ENCODE peak calls at places on chromosomes 7 and 10, in ten cellular contexts. U, D, E, P, V, G, F, S, M and K are unnamed samples.
A peak's percentile ranks its signal among the peaks of the same experiment; 100 is the strongest.

GRCh38 chr10:24518411-24518810 is 205.3 kb downstream of the ARHGAP21 start:
- DNase-seq in U (no peak), D (no peak), E (no peak), P (no peak), V (no peak), G (no peak), F (no peak), S (no peak), M (no peak), K (no peak)

GRCh38 chr10:100357073-100357858 is 10.2 kb downstream of the SCD start:
- DNase-seq in U (no peak), D (peak; percentile 86), E (no peak), P (no peak), V (no peak), G (no peak), F (no peak), S (no peak), M (no peak), K (no peak)

GRCh38 chr10:29392376-29393021 is 103.6 kb downstream of the LYZL1 start:
- DNase-seq in U (peak; percentile 22), D (peak; percentile 48), E (peak; percentile 17), P (no peak), V (no peak), G (peak; percentile 53), F (no peak), S (peak; percentile 32), M (peak; percentile 59), K (peak; percentile 82)

GRCh38 chr7:50092579-50093411 is at the start of gene ZPBP:
- DNase-seq in U (peak; percentile 43), D (peak; percentile 26), E (peak; percentile 43), P (no peak), V (peak; percentile 10), G (peak; percentile 3), F (no peak), S (peak; percentile 31), M (peak; percentile 26), K (peak; percentile 76)

GRCh38 chr10:95517536-95518454 is 43.4 kb downstream of the SORBS1 start:
- DNase-seq in U (no peak), D (no peak), E (no peak), P (no peak), V (no peak), G (peak; percentile 13), F (no peak), S (peak; percentile 65), M (no peak), K (no peak)

GRCh38 chr10:12909836-12910185 is 91.7 kb downstream of the CCDC3 start:
- DNase-seq in U (no peak), D (no peak), E (no peak), P (no peak), V (no peak), G (peak; percentile 17), F (no peak), S (no peak), M (no peak), K (no peak)

GRCh38 chr7:55309040-55309991 is 55.8 kb upstream of the LANCL2 start:
- DNase-seq in U (no peak), D (no peak), E (peak; percentile 7), P (no peak), V (no peak), G (no peak), F (no peak), S (peak; percentile 15), M (no peak), K (no peak)

GRCh38 chr10:120253131-120253530 is 203.9 kb upstream of the PLPP4 start:
- DNase-seq in U (no peak), D (no peak), E (no peak), P (no peak), V (no peak), G (no peak), F (no peak), S (no peak), M (no peak), K (no peak)

GRCh38 chr7:134865001-134865845 is 85.8 kb downstream of the CALD1 start:
- DNase-seq in U (no peak), D (no peak), E (peak; percentile 21), P (no peak), V (no peak), G (no peak), F (no peak), S (no peak), M (no peak), K (peak; percentile 54)